ENCODE peak calls at places on chromosome 22, in ten cellular contexts. W, U, N, O, T, F, Q, V, G and M are unnamed samples.
A peak's percentile ranks its signal among the peaks of the same experiment; 100 is the strongest.

GRCh38 chr22:21726650-21727049 is 8.9 kb downstream of the YPEL1 start:
- DNase-seq in W (no peak), U (no peak), N (no peak), O (no peak), T (peak; percentile 32), F (no peak), Q (no peak), V (no peak), G (peak; percentile 52), M (peak; percentile 11)

GRCh38 chr22:23696326-23696851 is 5.6 kb downstream of the RGL4 start:
- DNase-seq in W (no peak), U (no peak), N (no peak), O (no peak), T (peak; percentile 83), F (no peak), Q (no peak), V (peak; percentile 93), G (peak; percentile 96), M (peak; percentile 70)

GRCh38 chr22:46036558-46037408 is 59.8 kb upstream of the WNT7B start:
- DNase-seq in W (no peak), U (no peak), N (peak; percentile 59), O (peak; percentile 39), T (peak; percentile 51), F (no peak), Q (no peak), V (peak; percentile 86), G (peak; percentile 68), M (no peak)

GRCh38 chr22:30344447-30345200 is 12.1 kb downstream of the SF3A1 start:
- DNase-seq in W (no peak), U (no peak), N (no peak), O (no peak), T (no peak), F (no peak), Q (no peak), V (no peak), G (no peak), M (no peak)

GRCh38 chr22:50041361-50042065 is 16.6 kb downstream of the TTLL8 start:
- DNase-seq in W (no peak), U (no peak), N (no peak), O (no peak), T (no peak), F (no peak), Q (no peak), V (peak; percentile 63), G (no peak), M (no peak)

GRCh38 chr22:40044870-40045834 is 50.4 kb downstream of the FAM83F start:
- DNase-seq in W (no peak), U (peak; percentile 72), N (peak; percentile 57), O (peak; percentile 22), T (peak; percentile 28), F (no peak), Q (peak; percentile 57), V (peak; percentile 97), G (peak; percentile 46), M (no peak)

GRCh38 chr22:30127749-30128166 is 47.5 kb downstream of the HORMAD2 start:
- DNase-seq in W (no peak), U (no peak), N (no peak), O (peak; percentile 72), T (peak; percentile 81), F (peak; percentile 6), Q (no peak), V (no peak), G (peak; percentile 43), M (peak; percentile 63)

GRCh38 chr22:39618996-39619530 is 48.5 kb downstream of the CACNA1I start:
- DNase-seq in W (no peak), U (no peak), N (no peak), O (no peak), T (no peak), F (no peak), Q (no peak), V (no peak), G (no peak), M (no peak)

DNA sequence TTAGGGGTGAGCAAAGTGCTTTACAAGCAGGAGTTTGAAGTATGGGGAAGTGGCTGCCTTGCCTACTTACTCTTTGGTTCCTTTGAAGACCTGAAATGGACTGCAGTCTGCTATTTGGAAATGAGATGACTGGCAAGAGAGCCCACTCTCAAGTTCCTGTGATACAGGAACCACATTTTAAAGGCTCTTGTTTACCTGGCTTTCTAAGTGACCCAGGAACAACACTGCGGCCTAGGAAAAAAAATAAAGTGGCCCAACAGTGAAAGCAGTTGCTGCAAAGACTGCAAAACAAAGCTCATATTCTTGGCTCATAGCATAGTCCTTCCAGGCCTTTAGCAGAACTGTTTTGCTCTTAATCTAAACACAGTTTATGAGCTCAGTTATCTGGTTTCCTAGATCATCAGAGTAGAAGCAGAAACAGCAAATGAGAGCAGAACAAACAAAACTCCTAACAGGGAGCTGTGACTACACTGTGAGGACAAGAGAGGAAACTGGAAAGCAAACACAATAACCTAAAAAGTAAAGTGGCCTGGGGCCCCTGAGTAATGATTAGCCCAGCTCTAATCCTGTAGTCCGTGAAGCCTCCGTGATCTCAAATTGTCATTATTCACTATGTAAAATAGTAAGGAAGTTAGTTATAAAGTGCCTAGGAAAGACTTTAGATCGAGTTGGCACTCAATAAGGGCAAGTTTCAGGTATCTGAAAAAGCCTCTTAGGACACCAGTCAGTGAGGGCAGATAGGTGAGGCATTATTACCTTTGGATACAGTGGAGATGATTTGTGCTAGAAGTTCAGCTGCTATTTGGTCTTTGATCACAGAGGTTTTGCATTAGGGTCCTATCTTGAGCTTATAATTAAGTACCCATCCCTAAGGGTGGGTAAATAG is 11.5 kb downstream of the CCDC117 start:
- DNase-seq in W (no peak), U (no peak), N (no peak), O (no peak), T (no peak), F (no peak), Q (no peak), V (no peak), G (peak; percentile 19), M (no peak)
- H3K4me3 ChIP-seq in W (no peak overlapping the region), U (no peak overlapping the region), N (no peak overlapping the region), O (no peak overlapping the region), T (no peak overlapping the region), F (no peak overlapping the region), Q (no peak overlapping the region), V (no peak overlapping the region), G (no peak overlapping the region), M (no peak overlapping the region)

GRCh38 chr22:44702479-44703219 is 645 bp downstream of the PRR5 start:
- DNase-seq in W (no peak), U (no peak), N (peak; percentile 23), O (no peak), T (peak; percentile 50), F (no peak), Q (no peak), V (peak; percentile 89), G (peak; percentile 11), M (peak; percentile 34)
- TF ChIP-seq CTCF in W (no peak), U (no peak), N (no peak), O (no peak), T (peak; percentile 7), F (no peak), Q (no peak), V (no peak), G (no peak), M (no peak)

GRCh38 chr22:35231585-35232084 is 25.7 kb upstream of the HMGXB4 start:
- DNase-seq in W (peak; percentile 36), U (peak; percentile 25), N (peak; percentile 79), O (peak; percentile 68), T (peak; percentile 81), F (peak; percentile 42), Q (peak; percentile 27), V (peak; percentile 87), G (peak; percentile 74), M (peak; percentile 77)

GRCh38 chr22:35229865-35230264 is 27.4 kb upstream of the HMGXB4 start:
- DNase-seq in W (no peak), U (no peak), N (no peak), O (no peak), T (no peak), F (no peak), Q (no peak), V (no peak), G (no peak), M (no peak)

GRCh38 chr22:35227248-35227647 is 30.0 kb upstream of the HMGXB4 start:
- DNase-seq in W (no peak), U (no peak), N (no peak), O (no peak), T (no peak), F (no peak), Q (no peak), V (no peak), G (peak; percentile 49), M (no peak)

GRCh38 chr22:35230417-35230816 is 26.9 kb upstream of the HMGXB4 start:
- DNase-seq in W (no peak), U (no peak), N (no peak), O (no peak), T (no peak), F (no peak), Q (no peak), V (no peak), G (no peak), M (no peak)

GRCh38 chr22:35230839-35231584 is 26.3 kb upstream of the HMGXB4 start:
- DNase-seq in W (no peak), U (no peak), N (no peak), O (no peak), T (no peak), F (no peak), Q (no peak), V (no peak), G (peak; percentile 32), M (no peak)
- H3K4me3 ChIP-seq in W (no peak overlapping the region), U (no peak overlapping the region), N (no peak overlapping the region), O (no peak overlapping the region), T (no peak overlapping the region), F (no peak overlapping the region), Q (no peak overlapping the region), V (no peak overlapping the region), G (no peak overlapping the region), M (no peak overlapping the region)

GRCh38 chr22:27746918-27747317 is 54.6 kb downstream of the MN1 start:
- DNase-seq in W (no peak), U (no peak), N (no peak), O (no peak), T (no peak), F (no peak), Q (no peak), V (no peak), G (no peak), M (no peak)

GRCh38 chr22:27745809-27746208 is 55.7 kb downstream of the MN1 start:
- DNase-seq in W (no peak), U (no peak), N (no peak), O (no peak), T (no peak), F (no peak), Q (no peak), V (no peak), G (no peak), M (no peak)

GRCh38 chr22:27749597-27750225 is 51.8 kb downstream of the MN1 start:
- DNase-seq in W (no peak), U (no peak), N (no peak), O (no peak), T (peak; percentile 71), F (no peak), Q (no peak), V (peak; percentile 63), G (no peak), M (peak; percentile 51)

GRCh38 chr22:27748355-27749168 is 53.0 kb downstream of the MN1 start:
- DNase-seq in W (no peak), U (no peak), N (no peak), O (peak; percentile 62), T (peak; percentile 73), F (peak; percentile 82), Q (no peak), V (peak; percentile 17), G (no peak), M (peak; percentile 66)

DNA sequence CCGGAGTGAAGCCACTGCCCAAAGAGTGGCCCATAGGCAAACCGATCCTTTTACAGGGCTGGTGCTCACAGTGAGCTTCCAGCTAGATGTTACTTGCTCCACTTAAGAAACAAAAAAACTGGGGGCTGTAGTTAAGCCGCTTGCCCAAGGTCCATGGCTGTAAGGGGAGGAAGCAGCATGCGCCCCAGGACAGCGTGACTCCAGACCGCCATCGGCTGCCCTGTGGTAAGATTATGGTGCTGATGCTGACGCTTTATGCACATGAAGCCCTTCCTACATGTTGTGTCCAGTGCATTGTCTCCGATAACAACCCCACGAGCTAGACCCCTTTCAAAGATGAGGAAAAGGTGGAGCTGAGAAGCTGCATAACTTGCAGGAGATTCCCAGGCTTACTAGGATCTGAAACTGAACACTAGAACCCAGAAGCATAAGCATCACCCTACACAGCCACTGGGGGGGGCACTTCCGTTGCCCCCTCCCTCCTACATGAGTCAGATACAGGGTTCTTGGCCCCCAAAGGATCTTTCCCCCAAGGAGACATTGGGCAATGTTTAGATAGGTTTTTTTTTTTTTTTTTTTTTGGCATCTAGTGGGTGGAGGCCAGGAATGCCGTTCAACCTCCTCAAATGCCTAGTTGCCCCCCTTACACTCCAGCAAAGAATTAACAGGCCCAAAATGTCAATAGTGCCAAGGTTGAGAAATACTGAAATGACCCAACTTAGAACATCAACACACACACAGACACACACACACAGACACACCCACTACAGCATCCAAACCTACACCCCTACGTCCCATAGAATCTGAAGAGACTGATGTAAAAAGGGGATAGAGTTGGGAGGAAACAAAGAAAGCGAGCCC is 53.9 kb downstream of the MN1 start:
- DNase-seq in W (no peak), U (no peak), N (no peak), O (peak; percentile 31), T (no peak), F (no peak), Q (no peak), V (no peak), G (no peak), M (peak; percentile 60)
- TF ChIP-seq CTCF in W (peak; percentile 31), U (peak; percentile 26), N (no peak), O (peak; percentile 33), T (peak; percentile 39), F (peak; percentile 46), Q (no peak), V (no peak), G (no peak), M (peak; percentile 42)